ENCODE peak calls at places on chromosomes 2 and 18, in seven cellular contexts. P is activated effector memory CD4-positive, alpha-beta T cell treated with Interleukin-2 at 50 U/mL for 16 hours; M is dorsolateral prefrontal cortex; F is frontal cortex; Z is uterus; J is bronchial epithelial cell; S is pancreas. Y is an unnamed sample.
A peak's percentile ranks its signal among the peaks of the same experiment; 100 is the strongest.

GRCh38 chr18:57210101-57210661 is 63.3 kb downstream of the BOD1L2 start:
- DNase-seq in P (no peak), M (peak; percentile 80), S (peak; percentile 36), Z (no peak), F (no peak), J (peak; percentile 85), Y (peak; percentile 59)

GRCh38 chr2:1170711-1171110 is 220.1 kb downstream of the SNTG2 start:
- DNase-seq in P (no peak), Z (no peak), S (no peak), M (no peak), F (no peak), J (no peak), Y (no peak)

GRCh38 chr2:32918774-32919173 is 28.0 kb upstream of the LTBP1 start:
- DNase-seq in J (no peak), F (no peak), Z (no peak), M (no peak), P (no peak), S (no peak), Y (no peak)

GRCh38 chr2:101277111-101277510 is 24.4 kb downstream of the CNOT11 start:
- DNase-seq in F (no peak), M (no peak), Z (no peak), S (no peak), J (peak; percentile 80), P (no peak), Y (no peak)

GRCh38 chr18:11324956-11325873 is 175.8 kb upstream of the PIEZO2 start:
- DNase-seq in F (no peak), P (no peak), M (no peak), J (no peak), Z (no peak), S (no peak), Y (no peak)

GRCh38 chr2:143835481-143835880 is 684.4 kb downstream of the ZEB2 start:
- DNase-seq in Z (no peak), J (no peak), M (no peak), S (no peak), P (no peak), F (no peak), Y (no peak)

GRCh38 chr2:157326683-157327082 is 1.1 kb upstream of the ERMN start:
- DNase-seq in P (no peak), F (no peak), J (no peak), M (no peak), S (no peak), Z (no peak), Y (no peak)

GRCh38 chr2:121377676-121378075 is 92.7 kb upstream of the TFCP2L1 start:
- DNase-seq in J (no peak), F (no peak), Z (no peak), P (no peak), M (no peak), S (no peak), Y (no peak)

GRCh38 chr18:54080854-54081253 is 143.6 kb downstream of the MBD2 start:
- DNase-seq in J (peak; percentile 43), Z (no peak), F (no peak), P (no peak), M (no peak), S (no peak), Y (no peak)

GRCh38 chr2:207734264-207734635 is 22.8 kb downstream of the CCNYL1 start:
- DNase-seq in S (no peak), J (peak; percentile 38), P (no peak), F (peak; percentile 18), Z (no peak), M (no peak), Y (no peak)

GRCh38 chr2:240377366-240377765 is 58.1 kb upstream of the GPC1 start:
- DNase-seq in P (no peak), Z (no peak), S (no peak), J (no peak), M (no peak), F (no peak), Y (no peak)

GRCh38 chr2:68193774-68194372 is 36.2 kb downstream of the PNO1 start:
- DNase-seq in M (no peak), Z (no peak), P (no peak), S (no peak), J (peak; percentile 82), F (no peak), Y (no peak)

GRCh38 chr18:26357960-26358359 is 131.7 kb downstream of the TAF4B start:
- DNase-seq in S (no peak), M (no peak), F (no peak), J (no peak), Z (no peak), P (no peak), Y (no peak)

GRCh38 chr2:240426797-240427721 is 8.4 kb upstream of the GPC1 start:
- DNase-seq in F (no peak), J (peak; percentile 95), M (peak; percentile 35), P (no peak), S (peak; percentile 48), Z (no peak), Y (peak; percentile 18)

GRCh38 chr2:187575081-187576067 is 21.1 kb upstream of the TFPI start:
- DNase-seq in M (no peak), P (no peak), J (no peak), Z (no peak), S (no peak), F (no peak), Y (no peak)

GRCh38 chr18:23837591-23837990 is 148.3 kb downstream of the LAMA3 start:
- DNase-seq in M (no peak), J (peak; percentile 86), S (no peak), F (no peak), Z (peak; percentile 56), P (no peak), Y (no peak)

GRCh38 chr18:78086931-78087330 is 837.3 kb downstream of the GALR1 start:
- DNase-seq in S (no peak), P (no peak), F (no peak), J (no peak), Z (no peak), M (no peak), Y (no peak)

GRCh38 chr2:36376319-36376765 is 20.8 kb downstream of the CRIM1 start:
- DNase-seq in F (peak; percentile 57), Z (peak; percentile 79), P (no peak), S (peak; percentile 79), M (peak; percentile 58), J (no peak), Y (peak; percentile 76)

GRCh38 chr2:85537600-85538506 is 1.1 kb upstream of the MAT2A start:
- DNase-seq in Z (peak; percentile 65), F (no peak), S (peak; percentile 68), J (no peak), M (peak; percentile 59), P (peak; percentile 25), Y (no peak)